ENCODE peak calls at places on chromosome 9, in seven cellular contexts. F, E, K, T, U, G and D are unnamed samples.
A peak's percentile ranks its signal among the peaks of the same experiment; 100 is the strongest.

GRCh38 chr9:134313470-134313869 is 12.8 kb upstream of the RXRA start:
- DNase-seq in F (no peak), E (no peak), K (no peak), T (no peak), U (no peak), G (no peak), D (no peak)

GRCh38 chr9:134284273-134284672 is 42.0 kb upstream of the RXRA start:
- DNase-seq in F (no peak), E (no peak), K (no peak), T (no peak), U (no peak), G (no peak), D (no peak)

GRCh38 chr9:94150890-94151660 is 66.8 kb downstream of the PTPDC1 start:
- DNase-seq in F (no peak), E (no peak), K (no peak), T (no peak), U (no peak), G (no peak), D (no peak)

GRCh38 chr9:96604005-96604320 is 15.7 kb downstream of the CDC14B start:
- DNase-seq in F (no peak), E (no peak), K (no peak), T (no peak), U (no peak), G (no peak), D (no peak)

GRCh38 chr9:87375397-87376073 is 122.1 kb upstream of the DAPK1 start:
- DNase-seq in F (no peak), E (no peak), K (no peak), T (no peak), U (no peak), G (peak; percentile 86), D (no peak)

GRCh38 chr9:97632406-97632991 is 669 bp downstream of the TSTD2 start:
- DNase-seq in F (no peak), E (peak; percentile 54), K (no peak), T (peak; percentile 62), U (peak; percentile 50), G (no peak), D (no peak)

GRCh38 chr9:28808042-28808441 is 1234.8 kb upstream of the C9orf72 start:
- DNase-seq in F (peak; percentile 0), E (no peak), K (no peak), T (no peak), U (no peak), G (peak; percentile 29), D (no peak)

GRCh38 chr9:123455187-123455586 is 99.2 kb downstream of the CRB2 start:
- DNase-seq in F (no peak), E (no peak), K (no peak), T (no peak), U (no peak), G (no peak), D (no peak)

GRCh38 chr9:114756920-114757319 is 48.9 kb downstream of the TNFSF15 start:
- DNase-seq in F (no peak), E (no peak), K (no peak), T (no peak), U (no peak), G (no peak), D (no peak)

GRCh38 chr9:121156263-121156731 is 45.4 kb downstream of the RAB14 start:
- DNase-seq in F (no peak), E (no peak), K (no peak), T (no peak), U (no peak), G (peak; percentile 29), D (no peak)

GRCh38 chr9:128632066-128632465 is 24.6 kb downstream of the DYNC2I2 start:
- DNase-seq in F (no peak), E (no peak), K (no peak), T (no peak), U (no peak), G (no peak), D (no peak)

GRCh38 chr9:12759767-12760166 is 15.1 kb upstream of the LURAP1L start:
- DNase-seq in F (no peak), E (no peak), K (no peak), T (no peak), U (no peak), G (no peak), D (no peak)

GRCh38 chr9:104906441-104907277 is 21.3 kb downstream of the ABCA1 start:
- DNase-seq in F (no peak), E (no peak), K (no peak), T (no peak), U (no peak), G (no peak), D (no peak)

GRCh38 chr9:72292184-72292787 is 72.7 kb downstream of the ZFAND5 start:
- DNase-seq in F (peak; percentile 51), E (peak; percentile 30), K (peak; percentile 8), T (no peak), U (no peak), G (peak; percentile 72), D (no peak)

GRCh38 chr9:96510258-96510657 is 60.3 kb downstream of the HABP4 start:
- DNase-seq in F (no peak), E (no peak), K (no peak), T (no peak), U (no peak), G (no peak), D (no peak)